ENCODE peak calls at places on chromosome 10, in seven cellular contexts. D is BJ, W is activated T-cell treated with anti-CD3 and anti-CD28 coated beads for 24 hours, F is Calu3, E is prostate gland, G is AG08395, K is H54. T is an unnamed sample.

GRCh38 chr10:77180794-77181193 is 456.8 kb downstream of the KCNMA1 start:
- DNase-seq in D (no peak), W (no peak), F (no peak), E (no peak), G (peak), K (peak), T (no peak)

GRCh38 chr10:104688251-104688650 is 47.2 kb downstream of the SORCS3 start:
- DNase-seq in D (no peak), W (no peak), F (no peak), E (no peak), G (no peak), K (no peak), T (no peak)

GRCh38 chr10:5385224-5385623 is 19.4 kb downstream of the TUBAL3 start:
- DNase-seq in D (no peak), W (no peak), F (no peak), E (no peak), G (no peak), K (no peak), T (no peak)

GRCh38 chr10:118439824-118440223 is 97.7 kb upstream of the FAM204A start:
- DNase-seq in D (no peak), W (no peak), F (no peak), E (no peak), G (no peak), K (no peak), T (no peak)

GRCh38 chr10:90959826-90960225 is 38.9 kb upstream of the ANKRD1 start:
- DNase-seq in D (no peak), W (no peak), F (no peak), E (no peak), G (no peak), K (no peak), T (no peak)

GRCh38 chr10:27526242-27526641 is 22.1 kb downstream of the RAB18 start:
- DNase-seq in D (no peak), W (no peak), F (no peak), E (no peak), G (no peak), K (no peak), T (no peak)

GRCh38 chr10:96304241-96304640 is at the start of gene DNTT:
- DNase-seq in D (no peak), W (no peak), F (no peak), E (no peak), G (no peak), K (no peak), T (no peak)

GRCh38 chr10:17206210-17206709 is 4.8 kb upstream of the TRDMT1 start:
- DNase-seq in D (no peak), W (peak), F (no peak), E (no peak), G (peak), K (no peak), T (peak)

GRCh38 chr10:5711637-5712036 is 27.0 kb downstream of the TASOR2 start:
- DNase-seq in D (no peak), W (no peak), F (no peak), E (no peak), G (no peak), K (no peak), T (peak)

GRCh38 chr10:129410688-129411087 is 56.4 kb upstream of the MGMT start:
- DNase-seq in D (no peak), W (no peak), F (no peak), E (no peak), G (no peak), K (no peak), T (no peak)

GRCh38 chr10:86254526-86255174 is 111.9 kb downstream of the GRID1 start:
- DNase-seq in D (no peak), W (no peak), F (peak), E (no peak), G (no peak), K (peak), T (no peak)

GRCh38 chr10:114492351-114493037 is 88.2 kb upstream of the AFAP1L2 start:
- DNase-seq in D (no peak), W (no peak), F (no peak), E (no peak), G (no peak), K (no peak), T (peak)

GRCh38 chr10:34880817-34881216 is 65.7 kb upstream of the PARD3 start:
- DNase-seq in D (peak), W (no peak), F (no peak), E (no peak), G (no peak), K (no peak), T (no peak)

GRCh38 chr10:29621161-29621560 is 13.6 kb downstream of the SVIL start:
- DNase-seq in D (no peak), W (no peak), F (no peak), E (no peak), G (peak), K (no peak), T (no peak)

GRCh38 chr10:15719899-15720634 is at the start of gene ITGA8:
- DNase-seq in D (no peak), W (no peak), F (no peak), E (peak), G (peak), K (no peak), T (peak)

GRCh38 chr10:45418859-45419672 is 45.0 kb downstream of the ALOX5 start:
- DNase-seq in D (no peak), W (peak), F (peak), E (peak), G (peak), K (no peak), T (peak)

GRCh38 chr10:45000138-45000763 is 472 bp upstream of the ZNF22 start:
- DNase-seq in D (no peak), W (no peak), F (no peak), E (no peak), G (peak), K (no peak), T (peak)

GRCh38 chr10:128859738-128860386 is 607.2 kb upstream of the MGMT start:
- DNase-seq in D (no peak), W (peak), F (peak), E (no peak), G (peak), K (no peak), T (no peak)

GRCh38 chr10:6320320-6321010 is 117.7 kb downstream of the PFKFB3 start:
- DNase-seq in D (no peak), W (no peak), F (no peak), E (no peak), G (no peak), K (no peak), T (no peak)

GRCh38 chr10:58698777-58699356 is 186.2 kb downstream of the BICC1 start:
- DNase-seq in D (no peak), W (no peak), F (no peak), E (no peak), G (peak), K (no peak), T (no peak)